ENCODE peak calls at places on chromosome 2, in eight cellular contexts. V is WERI-Rb-1, R is heart right ventricle, K is upper lobe of right lung, C is K562, X is uterus, Q is H1, P is PC-3. I is an unnamed sample.
A peak's percentile ranks its signal among the peaks of the same experiment; 100 is the strongest.

GRCh38 chr2:127968610-127969339 is 59.1 kb downstream of the SAP130 start:
- DNase-seq in V (no peak), R (no peak), K (no peak), C (no peak), X (no peak), Q (no peak), P (no peak), I (no peak)

GRCh38 chr2:113172721-113173562 is 829 bp upstream of the PSD4 start:
- DNase-seq in V (no peak), R (no peak), K (no peak), C (no peak), X (no peak), Q (no peak), P (no peak), I (no peak)

GRCh38 chr2:162607915-162608314 is 230.7 kb downstream of the KCNH7 start:
- DNase-seq in V (no peak), R (no peak), K (no peak), C (no peak), X (no peak), Q (no peak), P (no peak), I (no peak)

GRCh38 chr2:215668329-215668728 is 232.5 kb upstream of the FN1 start:
- DNase-seq in V (no peak), R (no peak), K (no peak), C (no peak), X (peak; percentile 49), Q (no peak), P (no peak), I (no peak)

GRCh38 chr2:43877782-43878464 is 39.2 kb downstream of the ABCG8 start:
- DNase-seq in V (peak; percentile 87), R (peak; percentile 38), K (no peak), C (peak; percentile 78), X (peak; percentile 51), Q (peak; percentile 95), P (peak; percentile 81), I (no peak)

GRCh38 chr2:32947484-32948143 is 861 bp downstream of the LTBP1 start:
- DNase-seq in V (peak; percentile 65), R (peak; percentile 35), K (peak; percentile 65), C (peak; percentile 59), X (peak; percentile 31), Q (peak; percentile 74), P (peak; percentile 64), I (no peak)

GRCh38 chr2:190698895-190699294 is 50.0 kb downstream of the NAB1 start:
- DNase-seq in V (no peak), R (no peak), K (no peak), C (no peak), X (no peak), Q (no peak), P (no peak), I (no peak)

GRCh38 chr2:38825956-38826355 is 47.9 kb downstream of the GEMIN6 start:
- DNase-seq in V (no peak), R (no peak), K (no peak), C (no peak), X (no peak), Q (no peak), P (no peak), I (no peak)

GRCh38 chr2:17620841-17621240 is 80.3 kb downstream of the VSNL1 start:
- DNase-seq in V (no peak), R (no peak), K (no peak), C (no peak), X (no peak), Q (no peak), P (peak; percentile 62), I (no peak)

GRCh38 chr2:1787799-1788477 is 43.6 kb upstream of the PXDN start:
- DNase-seq in V (no peak), R (no peak), K (no peak), C (no peak), X (no peak), Q (no peak), P (no peak), I (no peak)

GRCh38 chr2:197591706-197592072 is 75.8 kb downstream of the MOB4 start:
- DNase-seq in V (no peak), R (no peak), K (no peak), C (no peak), X (no peak), Q (no peak), P (no peak), I (no peak)

GRCh38 chr2:141555876-141556470 is 574.8 kb downstream of the LRP1B start:
- DNase-seq in V (no peak), R (no peak), K (no peak), C (no peak), X (no peak), Q (no peak), P (no peak), I (no peak)

GRCh38 chr2:40877734-40878288 is 425.9 kb upstream of the SLC8A1 start:
- DNase-seq in V (no peak), R (no peak), K (no peak), C (no peak), X (no peak), Q (no peak), P (peak; percentile 69), I (no peak)

GRCh38 chr2:159971365-159972122 is 90.9 kb downstream of the PLA2R1 start:
- DNase-seq in V (no peak), R (no peak), K (no peak), C (no peak), X (no peak), Q (no peak), P (no peak), I (no peak)

GRCh38 chr2:159963700-159964099 is 98.7 kb downstream of the PLA2R1 start:
- DNase-seq in V (no peak), R (no peak), K (no peak), C (no peak), X (no peak), Q (no peak), P (no peak), I (no peak)

GRCh38 chr2:159973325-159973724 is 89.1 kb downstream of the PLA2R1 start:
- DNase-seq in V (no peak), R (no peak), K (no peak), C (no peak), X (no peak), Q (no peak), P (no peak), I (no peak)

DNA sequence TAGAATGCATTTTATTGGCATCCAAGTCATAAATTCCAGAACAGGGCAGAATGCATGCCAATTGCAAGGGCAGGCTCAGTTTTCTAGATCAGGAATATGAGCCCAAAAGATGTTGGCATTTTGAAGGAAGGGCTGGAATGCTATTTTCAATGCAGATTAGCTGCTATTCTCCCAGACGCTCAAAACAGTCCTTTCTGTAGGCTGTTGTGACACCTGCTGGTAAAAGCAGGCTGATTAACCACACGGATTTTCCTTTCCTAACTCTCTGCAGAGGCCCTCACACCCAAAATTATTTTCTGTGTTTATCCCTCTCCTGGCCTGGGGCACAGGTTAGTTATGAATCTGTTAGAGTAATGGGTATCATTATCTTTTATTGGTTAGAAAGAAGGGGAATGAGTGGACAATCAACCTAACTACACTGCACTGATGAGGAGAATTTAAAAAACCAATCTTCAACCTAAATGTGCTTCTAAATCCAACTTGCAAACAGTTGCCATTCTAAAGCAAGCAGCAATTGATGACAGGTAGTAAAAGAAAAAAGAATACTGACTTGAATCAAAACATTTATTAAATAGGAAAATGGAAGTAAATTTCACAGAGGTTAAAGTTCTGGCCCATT is 94.0 kb downstream of the PLA2R1 start:
- DNase-seq in V (peak; percentile 42), R (peak; percentile 32), K (no peak), C (peak; percentile 10), X (no peak), Q (no peak), P (peak; percentile 74), I (no peak)
- TF ChIP-seq CTCF in V (peak; percentile 72), R (peak; percentile 57), K (peak; percentile 49), C (peak; percentile 56), X (peak; percentile 29), Q (no peak), P (peak; percentile 80), I (peak; percentile 73)

GRCh38 chr2:12451726-12452125 is 265.0 kb upstream of the TRIB2 start:
- DNase-seq in V (no peak), R (no peak), K (no peak), C (peak; percentile 23), X (no peak), Q (no peak), P (no peak), I (no peak)

GRCh38 chr2:12455626-12456025 is 261.1 kb upstream of the TRIB2 start:
- DNase-seq in V (no peak), R (no peak), K (no peak), C (no peak), X (no peak), Q (no peak), P (no peak), I (no peak)

GRCh38 chr2:12453731-12454130 is 263.0 kb upstream of the TRIB2 start:
- DNase-seq in V (no peak), R (no peak), K (no peak), C (no peak), X (no peak), Q (no peak), P (no peak), I (no peak)

GRCh38 chr2:12448846-12449480 is 267.8 kb upstream of the TRIB2 start:
- DNase-seq in V (no peak), R (no peak), K (no peak), C (no peak), X (no peak), Q (no peak), P (peak; percentile 20), I (no peak)

DNA sequence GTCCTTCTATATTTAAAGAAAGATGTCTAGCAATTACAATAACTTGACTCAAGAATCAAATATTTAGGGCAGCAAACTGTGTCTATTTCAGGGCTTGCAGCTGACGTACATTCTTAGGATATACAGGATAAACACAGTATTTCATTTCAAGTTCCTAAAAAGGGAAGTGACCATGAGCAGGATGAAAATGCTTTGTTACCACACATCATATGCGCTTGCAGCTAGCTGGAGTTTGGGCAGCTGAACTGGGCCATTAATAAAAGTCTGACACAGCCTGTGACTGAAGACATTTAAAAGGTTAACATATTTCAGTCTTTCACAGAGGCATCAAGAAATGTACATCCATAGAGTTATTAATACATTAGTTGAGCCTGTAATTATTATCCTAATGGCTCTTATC is 264.5 kb upstream of the TRIB2 start:
- DNase-seq in V (no peak), R (no peak), K (no peak), C (no peak), X (no peak), Q (no peak), P (no peak), I (no peak)
- H3K27ac ChIP-seq in V (no peak overlapping the region), R (no peak overlapping the region), K (peak overlapping the region; percentile 28), C (peak overlapping the region; percentile 64), X (peak overlapping the region; percentile 4), Q (no peak overlapping the region), P (no peak overlapping the region), I (no peak overlapping the region)

GRCh38 chr2:15117409-15118030 is 443.6 kb downstream of the NBAS start:
- DNase-seq in V (no peak), R (no peak), K (no peak), C (no peak), X (no peak), Q (no peak), P (no peak), I (no peak)
- H3K36me3 ChIP-seq in V (no peaks in the 10 kb centered on the region), R (no peaks in the 10 kb centered on the region), K (no peaks in the 10 kb centered on the region), C (no peaks in the 10 kb centered on the region), X (no peaks in the 10 kb centered on the region), Q (no peaks in the 10 kb centered on the region), P (no peaks in the 10 kb centered on the region), I (no peaks in the 10 kb centered on the region)

DNA sequence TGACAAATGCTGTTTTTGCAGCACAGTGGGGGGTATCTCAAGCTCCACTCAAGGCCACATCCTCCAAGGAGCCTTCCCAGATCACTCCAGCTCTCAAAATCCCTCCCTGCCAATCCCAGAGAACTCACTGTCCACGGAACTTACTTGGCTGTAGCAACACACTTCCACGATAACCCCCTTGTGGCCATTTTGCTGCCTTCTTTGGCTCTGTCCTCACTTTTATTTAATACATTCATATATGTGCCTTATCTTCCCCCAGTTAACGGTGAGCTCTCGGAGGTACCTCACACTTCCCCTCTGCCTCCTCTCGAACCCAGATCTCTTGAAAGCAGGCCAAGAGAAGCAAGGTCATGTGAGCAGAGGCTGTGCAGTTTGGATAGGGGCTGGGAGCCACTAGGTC is 122.3 kb downstream of the TNS1 start:
- DNase-seq in V (no peak), R (no peak), K (no peak), C (no peak), X (no peak), Q (no peak), P (no peak), I (no peak)
- TF ChIP-seq CTCF in V (no peak), R (peak; percentile 6), K (peak; percentile 18), C (no peak), X (no peak), Q (no peak), P (peak; percentile 25), I (no peak)

I was measured in right atrium auricular region.